ENCODE peak calls at places on chromosomes 16 and 17, in nine cellular contexts. U is AG10803; O is cardiac muscle cell; N is adrenal gland; A is left lung; E is fibroblast of lung; W is CD8-positive, alpha-beta T cell; J is pancreas; C is endodermal cell. K is an unnamed sample.

GRCh38 chr17:68403122-68403521 is 54.2 kb downstream of the WIPI1 start:
- DNase-seq in U (no peak), O (no peak), N (no peak), A (no peak), E (no peak), W (no peak), J (no peak), C (peak), K (no peak)

GRCh38 chr17:5893741-5894140 is 176.4 kb upstream of the WSCD1 start:
- DNase-seq in U (no peak), O (no peak), N (no peak), A (no peak), E (no peak), W (no peak), J (no peak), C (peak), K (no peak)

GRCh38 chr16:48182979-48183537 is 27.3 kb upstream of the ABCC12 start:
- DNase-seq in U (no peak), O (no peak), N (no peak), A (no peak), E (no peak), W (no peak), J (no peak), C (no peak), K (no peak)

GRCh38 chr17:65503557-65503956 is 57.9 kb downstream of the AXIN2 start:
- DNase-seq in U (no peak), O (no peak), N (no peak), A (no peak), E (no peak), W (no peak), J (peak), C (peak), K (no peak)

GRCh38 chr17:77106874-77107358 is 33.9 kb upstream of the SEC14L1 start:
- DNase-seq in U (no peak), O (no peak), N (no peak), A (no peak), E (no peak), W (no peak), J (no peak), C (peak), K (no peak)

GRCh38 chr16:6144441-6144840 is 1046.8 kb upstream of the EEF2KMT start:
- DNase-seq in U (no peak), O (no peak), N (no peak), A (no peak), E (no peak), W (no peak), J (no peak), C (no peak), K (no peak)

GRCh38 chr17:46192484-46193245 is 564 bp downstream of the KANSL1 start:
- DNase-seq in U (peak), O (peak), N (peak), A (peak), E (peak), W (peak), J (peak), C (peak), K (peak)

GRCh38 chr17:28907709-28908475 is 5.0 kb upstream of the DHRS13 start:
- DNase-seq in U (peak), O (no peak), N (no peak), A (no peak), E (peak), W (no peak), J (no peak), C (no peak), K (no peak)

GRCh38 chr17:57004944-57005579 is 27.1 kb downstream of the SCPEP1 start:
- DNase-seq in U (no peak), O (peak), N (no peak), A (no peak), E (no peak), W (no peak), J (no peak), C (peak), K (no peak)

GRCh38 chr16:56450275-56450889 is 750 bp downstream of the NUDT21 start:
- DNase-seq in U (peak), O (peak), N (no peak), A (no peak), E (peak), W (no peak), J (no peak), C (peak), K (no peak)

GRCh38 chr16:3444032-3444388 is 530 bp downstream of the NAA60 start:
- DNase-seq in U (peak), O (peak), N (peak), A (no peak), E (peak), W (no peak), J (no peak), C (peak), K (peak)
- TF ChIP-seq CTCF in U (no peak), O (no peak), N (peak), A (no peak), E (no peak), W (no peak), J (no peak), C (no peak), K (no peak)

GRCh38 chr17:78687944-78688343 is 94.1 kb downstream of the CYTH1 start:
- DNase-seq in U (no peak), O (no peak), N (no peak), A (no peak), E (no peak), W (no peak), J (no peak), C (no peak), K (no peak)

GRCh38 chr17:78687125-78687524 is 94.9 kb downstream of the CYTH1 start:
- DNase-seq in U (no peak), O (no peak), N (no peak), A (no peak), E (no peak), W (no peak), J (no peak), C (no peak), K (no peak)

GRCh38 chr17:78693346-78694083 is 88.6 kb downstream of the CYTH1 start:
- DNase-seq in U (no peak), O (no peak), N (no peak), A (no peak), E (no peak), W (no peak), J (no peak), C (peak), K (no peak)

GRCh38 chr17:78692460-78693010 is 89.5 kb downstream of the CYTH1 start:
- DNase-seq in U (no peak), O (no peak), N (no peak), A (no peak), E (no peak), W (no peak), J (no peak), C (peak), K (no peak)

DNA sequence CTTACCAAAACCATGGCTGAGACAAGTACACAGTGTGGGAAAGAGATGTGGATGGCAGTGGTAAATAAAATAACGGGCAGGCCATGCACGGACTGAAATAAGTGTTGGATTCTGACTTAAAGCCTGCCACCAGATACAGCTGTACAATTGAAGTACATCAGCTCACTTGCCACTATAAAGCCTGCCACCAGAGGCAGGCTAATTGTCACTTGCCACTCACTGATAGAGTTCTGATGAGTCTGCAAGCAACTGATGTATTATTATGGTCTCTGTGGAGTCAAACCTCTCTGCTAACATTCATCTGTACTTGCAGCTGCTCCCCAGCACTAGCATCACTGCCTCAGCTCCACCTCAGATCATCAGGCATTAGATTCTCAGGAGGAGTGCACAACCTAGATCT is 93.0 kb downstream of the CYTH1 start:
- DNase-seq in U (no peak), O (no peak), N (no peak), A (no peak), E (no peak), W (no peak), J (no peak), C (no peak), K (no peak)
- TF ChIP-seq CTCF in U (no peak), O (no peak), N (no peak), A (no peak), E (no peak), W (no peak), J (no peak), C (peak), K (no peak)

DNA sequence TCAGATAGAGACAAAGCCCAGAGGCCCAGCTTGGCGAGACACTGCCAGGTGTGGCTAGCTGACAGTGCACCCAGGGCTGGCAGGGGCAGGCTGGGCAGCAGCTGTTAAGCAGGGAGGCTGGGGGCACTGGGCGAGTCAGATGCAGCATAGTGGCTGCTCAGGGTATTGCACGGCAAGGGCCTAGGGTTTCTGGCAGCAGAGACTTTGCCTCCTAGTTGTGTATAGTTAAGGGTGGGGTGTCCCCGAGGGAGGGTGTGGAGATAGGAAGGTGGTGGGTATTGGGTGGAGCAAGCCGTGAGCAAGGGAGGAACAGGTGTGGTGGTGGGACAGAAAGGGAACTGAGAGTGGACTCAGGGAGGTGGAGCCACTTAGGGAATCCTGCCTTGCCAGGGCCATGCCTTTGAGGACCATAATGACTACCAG is 66.0 kb downstream of the SMPD3 start:
- DNase-seq in U (no peak), O (no peak), N (no peak), A (peak), E (no peak), W (no peak), J (peak), C (peak), K (peak)
- TF ChIP-seq CTCF in U (peak), O (peak), N (peak), A (peak), E (no peak), W (no peak), J (no peak), C (peak), K (peak)

GRCh38 chr17:30379303-30380105 is 777 bp downstream of the CPD start:
- DNase-seq in U (no peak), O (peak), N (peak), A (peak), E (no peak), W (no peak), J (peak), C (peak), K (peak)
- TF ChIP-seq CTCF in U (no peak), O (no peak), N (no peak), A (no peak), E (no peak), W (no peak), J (no peak), C (no peak), K (no peak)

GRCh38 chr16:87425941-87426340 is 33.8 kb downstream of the MAP1LC3B start:
- DNase-seq in U (no peak), O (no peak), N (no peak), A (no peak), E (no peak), W (no peak), J (no peak), C (no peak), K (no peak)
- TF ChIP-seq CTCF in U (no peak), O (no peak), N (no peak), A (no peak), E (no peak), W (no peak), J (no peak), C (no peak), K (no peak)

GRCh38 chr17:81712468-81713003 is 452 bp downstream of the SLC25A10 start:
- DNase-seq in U (peak), O (peak), N (peak), A (peak), E (no peak), W (no peak), J (peak), C (peak), K (no peak)
- TF ChIP-seq CTCF in U (peak), O (no peak), N (no peak), A (no peak), E (no peak), W (no peak), J (no peak), C (peak), K (no peak)

DNA sequence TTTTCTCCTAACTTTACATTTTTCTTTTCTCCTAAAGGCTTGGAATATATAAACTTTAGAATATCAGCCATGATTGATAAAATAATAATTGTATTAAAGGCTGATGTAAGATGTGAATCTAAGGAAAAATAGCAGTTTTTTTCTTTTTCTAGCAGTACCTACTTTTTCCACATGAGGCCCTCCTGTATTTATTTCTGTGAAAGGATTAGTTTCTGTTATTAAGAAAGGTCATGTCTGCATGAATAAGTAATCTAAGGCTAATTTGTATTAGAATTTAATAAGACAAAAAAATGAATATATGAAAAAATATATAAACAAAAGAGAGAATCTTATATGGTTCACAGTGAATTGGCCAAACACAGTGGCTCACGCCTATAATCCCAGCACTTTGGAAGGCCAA is 85.3 kb downstream of the STXBP4 start:
- DNase-seq in U (no peak), O (no peak), N (no peak), A (no peak), E (peak), W (no peak), J (no peak), C (no peak), K (no peak)
- TF ChIP-seq CTCF in U (peak), O (peak), N (peak), A (no peak), E (no peak), W (no peak), J (no peak), C (peak), K (peak)

DNA sequence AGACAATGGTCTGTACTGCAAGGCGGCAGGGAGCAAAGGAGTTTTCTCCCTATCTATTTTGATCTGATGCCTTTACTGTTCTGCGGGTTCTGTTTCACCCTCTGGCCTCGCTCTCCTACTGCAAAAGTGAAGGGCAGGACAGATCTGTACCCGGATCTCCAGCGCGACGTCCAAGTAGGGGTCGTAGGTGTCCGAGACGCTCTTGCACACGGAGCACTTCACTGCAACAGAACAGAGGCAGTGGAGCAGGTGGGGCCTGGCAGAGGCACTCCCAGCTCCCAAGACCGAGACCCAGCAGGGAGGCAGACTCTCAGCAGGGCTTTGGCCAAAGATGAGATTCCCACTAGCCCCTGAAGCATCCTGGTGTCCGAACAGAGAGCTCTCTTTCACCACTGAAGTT is 19.8 kb downstream of the USP36 start:
- DNase-seq in U (no peak), O (no peak), N (no peak), A (no peak), E (no peak), W (no peak), J (no peak), C (no peak), K (peak)
- TF ChIP-seq CTCF in U (no peak), O (no peak), N (no peak), A (no peak), E (no peak), W (no peak), J (no peak), C (no peak), K (no peak)

K was measured in lower lobe of right lung.